ENCODE peak calls at places on chromosomes 2 and 18, in five cellular contexts. One of them, this sample, is unnamed.

GRCh38 chr2:168848220-168848619 is 42.0 kb downstream of the SPC25 start:
- DNase-seq in GM23338: peak; percentile 28
- DNase-seq in mammary epithelial cell: no peak
- DNase-seq in foreskin fibroblast: no peak
- DNase-seq in GM13976: no peak
- DNase-seq in this sample: no peak

GRCh38 chr18:50190236-50190635 is 4.7 kb downstream of the MYO5B start:
- DNase-seq in GM23338: no peak
- DNase-seq in mammary epithelial cell: peak; percentile 98
- DNase-seq in foreskin fibroblast: peak; percentile 55
- DNase-seq in GM13976: no peak
- DNase-seq in this sample: no peak

GRCh38 chr2:176002684-176003225 is 688 bp upstream of the LNPK start:
- DNase-seq in GM23338: peak; percentile 28
- DNase-seq in mammary epithelial cell: peak; percentile 14
- DNase-seq in foreskin fibroblast: peak; percentile 46
- DNase-seq in GM13976: peak; percentile 26
- DNase-seq in this sample: peak; percentile 23

GRCh38 chr2:233406865-233407264 is 52.6 kb downstream of the DGKD start:
- DNase-seq in GM23338: no peak
- DNase-seq in mammary epithelial cell: no peak
- DNase-seq in foreskin fibroblast: no peak
- DNase-seq in GM13976: no peak
- DNase-seq in this sample: no peak

GRCh38 chr2:233469261-233470006 is 97.1 kb downstream of the USP40 start:
- DNase-seq in GM23338: no peak
- DNase-seq in mammary epithelial cell: no peak
- DNase-seq in foreskin fibroblast: peak; percentile 9
- DNase-seq in GM13976: no peak
- DNase-seq in this sample: no peak

GRCh38 chr2:18750662-18751554 is 161.5 kb upstream of the NT5C1B start:
- DNase-seq in GM23338: no peak
- DNase-seq in mammary epithelial cell: peak; percentile 23
- DNase-seq in foreskin fibroblast: peak; percentile 70
- DNase-seq in GM13976: no peak
- DNase-seq in this sample: no peak

GRCh38 chr18:37487400-37487831 is 78.2 kb downstream of the CELF4 start:
- DNase-seq in GM23338: no peak
- DNase-seq in mammary epithelial cell: no peak
- DNase-seq in foreskin fibroblast: no peak
- DNase-seq in GM13976: no peak
- DNase-seq in this sample: no peak

GRCh38 chr2:200966770-200967169 is 3.3 kb upstream of the ORC2 start:
- DNase-seq in GM23338: no peak
- DNase-seq in mammary epithelial cell: peak; percentile 80
- DNase-seq in foreskin fibroblast: peak; percentile 89
- DNase-seq in GM13976: peak; percentile 44
- DNase-seq in this sample: peak; percentile 21

GRCh38 chr2:20050104-20050711 is 1.2 kb downstream of the LAPTM4A start:
- DNase-seq in GM23338: peak; percentile 9
- DNase-seq in mammary epithelial cell: peak; percentile 84
- DNase-seq in foreskin fibroblast: peak; percentile 78
- DNase-seq in GM13976: peak; percentile 50
- DNase-seq in this sample: peak; percentile 35

GRCh38 chr2:172270278-172271079 is 156.9 kb upstream of the ITGA6 start:
- DNase-seq in GM23338: peak; percentile 49
- DNase-seq in mammary epithelial cell: no peak
- DNase-seq in foreskin fibroblast: no peak
- DNase-seq in GM13976: no peak
- DNase-seq in this sample: no peak

GRCh38 chr2:120175000-120175581 is 48.1 kb downstream of the TMEM185B start:
- DNase-seq in GM23338: peak; percentile 87
- DNase-seq in mammary epithelial cell: peak; percentile 47
- DNase-seq in foreskin fibroblast: peak; percentile 80
- DNase-seq in GM13976: peak; percentile 54
- DNase-seq in this sample: peak; percentile 51

GRCh38 chr18:2958819-2959298 is 54.1 kb downstream of the LPIN2 start:
- DNase-seq in GM23338: no peak
- DNase-seq in mammary epithelial cell: no peak
- DNase-seq in foreskin fibroblast: peak; percentile 61
- DNase-seq in GM13976: peak; percentile 42
- DNase-seq in this sample: peak; percentile 37

GRCh38 chr2:34578641-34579040 is 979.5 kb upstream of the FAM98A start:
- DNase-seq in GM23338: no peak
- DNase-seq in mammary epithelial cell: peak; percentile 6
- DNase-seq in foreskin fibroblast: no peak
- DNase-seq in GM13976: no peak
- DNase-seq in this sample: no peak

GRCh38 chr18:25896178-25896780 is 194.1 kb downstream of the SS18 start:
- DNase-seq in GM23338: peak; percentile 79
- DNase-seq in mammary epithelial cell: peak; percentile 33
- DNase-seq in foreskin fibroblast: peak; percentile 75
- DNase-seq in GM13976: peak; percentile 56
- DNase-seq in this sample: peak; percentile 58

GRCh38 chr2:175154670-175155082 is 13.3 kb downstream of the ATF2 start:
- DNase-seq in GM23338: no peak
- DNase-seq in mammary epithelial cell: peak; percentile 64
- DNase-seq in foreskin fibroblast: peak; percentile 71
- DNase-seq in GM13976: peak; percentile 23
- DNase-seq in this sample: peak; percentile 22

GRCh38 chr2:218908721-218909619 is 28.3 kb downstream of the WNT10A start:
- DNase-seq in GM23338: peak; percentile 99
- DNase-seq in mammary epithelial cell: peak; percentile 78
- DNase-seq in foreskin fibroblast: peak; percentile 91
- DNase-seq in GM13976: peak; percentile 93
- DNase-seq in this sample: peak; percentile 89

GRCh38 chr2:144554811-144555210 is 34.9 kb upstream of the ZEB2 start:
- DNase-seq in GM23338: no peak
- DNase-seq in mammary epithelial cell: no peak
- DNase-seq in foreskin fibroblast: peak; percentile 29
- DNase-seq in GM13976: no peak
- DNase-seq in this sample: no peak

GRCh38 chr2:173657996-173658717 is 303.5 kb downstream of the CDCA7 start:
- DNase-seq in GM23338: no peak
- DNase-seq in mammary epithelial cell: peak; percentile 90
- DNase-seq in foreskin fibroblast: peak; percentile 97
- DNase-seq in GM13976: no peak
- DNase-seq in this sample: no peak

GRCh38 chr2:124894199-124894598 is 869.1 kb downstream of the CNTNAP5 start:
- DNase-seq in GM23338: no peak
- DNase-seq in mammary epithelial cell: no peak
- DNase-seq in foreskin fibroblast: no peak
- DNase-seq in GM13976: no peak
- DNase-seq in this sample: no peak

GRCh38 chr2:11309706-11310105 is 34.7 kb downstream of the ROCK2 start:
- DNase-seq in GM23338: no peak
- DNase-seq in mammary epithelial cell: no peak
- DNase-seq in foreskin fibroblast: no peak
- DNase-seq in GM13976: no peak
- DNase-seq in this sample: no peak

GRCh38 chr2:2656046-2656715 is 325.1 kb upstream of the MYT1L start:
- DNase-seq in GM23338: no peak
- DNase-seq in mammary epithelial cell: no peak
- DNase-seq in foreskin fibroblast: no peak
- DNase-seq in GM13976: no peak
- DNase-seq in this sample: no peak

GRCh38 chr2:109457366-109457765 is 156.4 kb downstream of the SEPTIN10 start:
- DNase-seq in GM23338: no peak
- DNase-seq in mammary epithelial cell: no peak
- DNase-seq in foreskin fibroblast: no peak
- DNase-seq in GM13976: no peak
- DNase-seq in this sample: no peak

GRCh38 chr2:223439184-223439583 is 163.0 kb downstream of the SCG2 start:
- DNase-seq in GM23338: no peak
- DNase-seq in mammary epithelial cell: no peak
- DNase-seq in foreskin fibroblast: no peak
- DNase-seq in GM13976: no peak
- DNase-seq in this sample: no peak

GRCh38 chr2:224381913-224382647 is 19.8 kb downstream of the FAM124B start:
- DNase-seq in GM23338: no peak
- DNase-seq in mammary epithelial cell: no peak
- DNase-seq in foreskin fibroblast: peak; percentile 52
- DNase-seq in GM13976: no peak
- DNase-seq in this sample: no peak

GRCh38 chr2:108220942-108221541 is 18.7 kb upstream of the SULT1C3 start:
- DNase-seq in GM23338: no peak
- DNase-seq in mammary epithelial cell: no peak
- DNase-seq in foreskin fibroblast: no peak
- DNase-seq in GM13976: no peak
- DNase-seq in this sample: no peak

GRCh38 chr18:77550625-77551024 is 301.0 kb downstream of the GALR1 start:
- DNase-seq in GM23338: no peak
- DNase-seq in mammary epithelial cell: no peak
- DNase-seq in foreskin fibroblast: no peak
- DNase-seq in GM13976: no peak
- DNase-seq in this sample: no peak

GRCh38 chr2:192749606-192750200 is 555.0 kb upstream of the TMEFF2 start:
- DNase-seq in GM23338: peak; percentile 56
- DNase-seq in mammary epithelial cell: peak; percentile 2
- DNase-seq in foreskin fibroblast: no peak
- DNase-seq in GM13976: no peak
- DNase-seq in this sample: no peak

GRCh38 chr2:226130192-226130591 is 669.4 kb downstream of the IRS1 start:
- DNase-seq in GM23338: peak; percentile 24
- DNase-seq in mammary epithelial cell: no peak
- DNase-seq in foreskin fibroblast: peak; percentile 41
- DNase-seq in GM13976: no peak
- DNase-seq in this sample: no peak

GRCh38 chr2:162888641-162889040 is 50.1 kb upstream of the KCNH7 start:
- DNase-seq in GM23338: no peak
- DNase-seq in mammary epithelial cell: no peak
- DNase-seq in foreskin fibroblast: no peak
- DNase-seq in GM13976: no peak
- DNase-seq in this sample: no peak

GRCh38 chr2:147275943-147276342 is 568.9 kb upstream of the ACVR2A start:
- DNase-seq in GM23338: peak; percentile 61
- DNase-seq in mammary epithelial cell: no peak
- DNase-seq in foreskin fibroblast: no peak
- DNase-seq in GM13976: no peak
- DNase-seq in this sample: no peak

GRCh38 chr18:10285283-10285640 is 169.2 kb upstream of the APCDD1 start:
- DNase-seq in GM23338: no peak
- DNase-seq in mammary epithelial cell: no peak
- DNase-seq in foreskin fibroblast: no peak
- DNase-seq in GM13976: no peak
- DNase-seq in this sample: no peak

GRCh38 chr18:46220116-46220515 is 115.9 kb downstream of the HAUS1 start:
- DNase-seq in GM23338: no peak
- DNase-seq in mammary epithelial cell: peak; percentile 50
- DNase-seq in foreskin fibroblast: peak; percentile 89
- DNase-seq in GM13976: no peak
- DNase-seq in this sample: no peak

GRCh38 chr2:174059178-174059874 is 94.2 kb upstream of the SP3 start:
- DNase-seq in GM23338: no peak
- DNase-seq in mammary epithelial cell: peak; percentile 78
- DNase-seq in foreskin fibroblast: peak; percentile 91
- DNase-seq in GM13976: no peak
- DNase-seq in this sample: no peak

GRCh38 chr18:58535340-58536186 is 93.3 kb downstream of the ALPK2 start:
- DNase-seq in GM23338: no peak
- DNase-seq in mammary epithelial cell: no peak
- DNase-seq in foreskin fibroblast: no peak
- DNase-seq in GM13976: peak; percentile 65
- DNase-seq in this sample: peak; percentile 69

GRCh38 chr2:239309398-239310245 is 91.2 kb downstream of the HDAC4 start:
- DNase-seq in GM23338: no peak
- DNase-seq in mammary epithelial cell: no peak
- DNase-seq in foreskin fibroblast: no peak
- DNase-seq in GM13976: no peak
- DNase-seq in this sample: no peak

GRCh38 chr2:239310401-239311061 is 90.3 kb downstream of the HDAC4 start:
- DNase-seq in GM23338: no peak
- DNase-seq in mammary epithelial cell: no peak
- DNase-seq in foreskin fibroblast: no peak
- DNase-seq in GM13976: no peak
- DNase-seq in this sample: no peak

GRCh38 chr2:239307921-239308620 is 92.7 kb downstream of the HDAC4 start:
- DNase-seq in GM23338: no peak
- DNase-seq in mammary epithelial cell: no peak
- DNase-seq in foreskin fibroblast: no peak
- DNase-seq in GM13976: no peak
- DNase-seq in this sample: no peak

GRCh38 chr2:239307221-239307569 is 93.6 kb downstream of the HDAC4 start:
- DNase-seq in GM23338: no peak
- DNase-seq in mammary epithelial cell: no peak
- DNase-seq in foreskin fibroblast: no peak
- DNase-seq in GM13976: no peak
- DNase-seq in this sample: no peak

GRCh38 chr2:239308696-239309397 is 92.0 kb downstream of the HDAC4 start:
- DNase-seq in GM23338: no peak
- DNase-seq in mammary epithelial cell: no peak
- DNase-seq in foreskin fibroblast: peak; percentile 92
- DNase-seq in GM13976: no peak
- DNase-seq in this sample: no peak
- TF ChIP-seq CTCF in GM23338: no peak
- TF ChIP-seq CTCF in mammary epithelial cell: no peak
- TF ChIP-seq CTCF in foreskin fibroblast: peak; percentile 2
- TF ChIP-seq CTCF in GM13976: no peak
- TF ChIP-seq CTCF in this sample: no peak

GRCh38 chr2:55049794-55050132 is 488 bp downstream of the RTN4 start:
- DNase-seq in GM23338: no peak
- DNase-seq in mammary epithelial cell: peak; percentile 17
- DNase-seq in foreskin fibroblast: peak; percentile 26
- DNase-seq in GM13976: peak; percentile 50
- DNase-seq in this sample: peak; percentile 56
- TF ChIP-seq CTCF in GM23338: no peak
- TF ChIP-seq CTCF in mammary epithelial cell: no peak
- TF ChIP-seq CTCF in foreskin fibroblast: no peak
- TF ChIP-seq CTCF in GM13976: no peak
- TF ChIP-seq CTCF in this sample: no peak

GRCh38 chr2:62467475-62468321 is 38.3 kb downstream of the TMEM17 start:
- DNase-seq in GM23338: peak; percentile 34
- DNase-seq in mammary epithelial cell: peak; percentile 35
- DNase-seq in foreskin fibroblast: peak; percentile 62
- DNase-seq in GM13976: no peak
- DNase-seq in this sample: no peak
- TF ChIP-seq CTCF in GM23338: no peak
- TF ChIP-seq CTCF in mammary epithelial cell: no peak
- TF ChIP-seq CTCF in foreskin fibroblast: no peak
- TF ChIP-seq CTCF in GM13976: no peak
- TF ChIP-seq CTCF in this sample: no peak

GRCh38 chr2:67294218-67294617 is 102.9 kb upstream of the ETAA1 start:
- DNase-seq in GM23338: no peak
- DNase-seq in mammary epithelial cell: no peak
- DNase-seq in foreskin fibroblast: no peak
- DNase-seq in GM13976: no peak
- DNase-seq in this sample: no peak

GRCh38 chr2:67286981-67287759 is 110.0 kb upstream of the ETAA1 start:
- DNase-seq in GM23338: no peak
- DNase-seq in mammary epithelial cell: no peak
- DNase-seq in foreskin fibroblast: no peak
- DNase-seq in GM13976: no peak
- DNase-seq in this sample: no peak

GRCh38 chr2:67295406-67295805 is 101.7 kb upstream of the ETAA1 start:
- DNase-seq in GM23338: no peak
- DNase-seq in mammary epithelial cell: no peak
- DNase-seq in foreskin fibroblast: no peak
- DNase-seq in GM13976: no peak
- DNase-seq in this sample: no peak

GRCh38 chr2:67290451-67290991 is 106.6 kb upstream of the ETAA1 start:
- DNase-seq in GM23338: no peak
- DNase-seq in mammary epithelial cell: peak; percentile 98
- DNase-seq in foreskin fibroblast: peak; percentile 70
- DNase-seq in GM13976: no peak
- DNase-seq in this sample: no peak

GRCh38 chr2:67289921-67290371 is 107.2 kb upstream of the ETAA1 start:
- DNase-seq in GM23338: no peak
- DNase-seq in mammary epithelial cell: peak; percentile 98
- DNase-seq in foreskin fibroblast: peak; percentile 66
- DNase-seq in GM13976: no peak
- DNase-seq in this sample: no peak
- TF ChIP-seq CTCF in GM23338: no peak
- TF ChIP-seq CTCF in mammary epithelial cell: no peak
- TF ChIP-seq CTCF in foreskin fibroblast: no peak
- TF ChIP-seq CTCF in GM13976: no peak
- TF ChIP-seq CTCF in this sample: no peak